ENCODE peak calls at places on chromosomes 4 and X, in eight cellular contexts. One of them, this sample, is unnamed.

GRCh38 chr4:44145868-44146267 is 302.7 kb downstream of the KCTD8 start:
- DNase-seq in hepatocyte: no peak
- DNase-seq in transverse colon: no peak
- DNase-seq in astrocyte: peak
- DNase-seq in psoas muscle: no peak
- DNase-seq in PC-3: peak
- DNase-seq in mammary epithelial cell: peak
- DNase-seq in testis: no peak
- DNase-seq in this sample: peak

GRCh38 chr4:183987987-183988392 is 82.9 kb downstream of the STOX2 start:
- DNase-seq in transverse colon: peak
- DNase-seq in mammary epithelial cell: peak
- DNase-seq in hepatocyte: peak
- DNase-seq in PC-3: peak
- DNase-seq in astrocyte: peak
- DNase-seq in testis: peak
- DNase-seq in psoas muscle: peak
- DNase-seq in this sample: peak

GRCh38 chrX:65926095-65927019 is 113.5 kb downstream of the VSIG4 start:
- DNase-seq in hepatocyte: no peak
- DNase-seq in PC-3: no peak
- DNase-seq in mammary epithelial cell: no peak
- DNase-seq in astrocyte: no peak
- DNase-seq in testis: no peak
- DNase-seq in transverse colon: peak
- DNase-seq in psoas muscle: no peak
- DNase-seq in this sample: no peak

GRCh38 chr4:3765271-3766206 is 646 bp upstream of the ADRA2C start:
- DNase-seq in hepatocyte: peak
- DNase-seq in PC-3: peak
- DNase-seq in psoas muscle: peak
- DNase-seq in astrocyte: peak
- DNase-seq in mammary epithelial cell: peak
- DNase-seq in testis: peak
- DNase-seq in transverse colon: no peak
- DNase-seq in this sample: no peak

GRCh38 chr4:5381981-5382441 is 326.3 kb downstream of the EVC2 start:
- DNase-seq in astrocyte: peak
- DNase-seq in mammary epithelial cell: no peak
- DNase-seq in PC-3: peak
- DNase-seq in transverse colon: no peak
- DNase-seq in hepatocyte: no peak
- DNase-seq in testis: no peak
- DNase-seq in psoas muscle: no peak
- DNase-seq in this sample: no peak

GRCh38 chr4:117400039-117400835 is 314.9 kb upstream of the TRAM1L1 start:
- DNase-seq in testis: no peak
- DNase-seq in PC-3: peak
- DNase-seq in mammary epithelial cell: peak
- DNase-seq in hepatocyte: no peak
- DNase-seq in transverse colon: no peak
- DNase-seq in astrocyte: peak
- DNase-seq in psoas muscle: no peak
- DNase-seq in this sample: no peak

GRCh38 chrX:75113664-75114063 is 42.4 kb downstream of the ABCB7 start:
- DNase-seq in PC-3: no peak
- DNase-seq in hepatocyte: no peak
- DNase-seq in psoas muscle: no peak
- DNase-seq in testis: no peak
- DNase-seq in mammary epithelial cell: no peak
- DNase-seq in astrocyte: no peak
- DNase-seq in transverse colon: no peak
- DNase-seq in this sample: no peak

GRCh38 chrX:116873678-116874077 is 410.9 kb upstream of the CT83 start:
- DNase-seq in hepatocyte: no peak
- DNase-seq in transverse colon: no peak
- DNase-seq in PC-3: peak
- DNase-seq in testis: no peak
- DNase-seq in astrocyte: peak
- DNase-seq in psoas muscle: no peak
- DNase-seq in mammary epithelial cell: peak
- DNase-seq in this sample: peak

GRCh38 chr4:115687356-115687755 is 573.9 kb upstream of the NDST4 start:
- DNase-seq in PC-3: no peak
- DNase-seq in testis: no peak
- DNase-seq in astrocyte: no peak
- DNase-seq in mammary epithelial cell: no peak
- DNase-seq in transverse colon: no peak
- DNase-seq in hepatocyte: no peak
- DNase-seq in psoas muscle: no peak
- DNase-seq in this sample: no peak

GRCh38 chr4:13778367-13778766 is 150.8 kb upstream of the BOD1L1 start:
- DNase-seq in transverse colon: no peak
- DNase-seq in mammary epithelial cell: no peak
- DNase-seq in hepatocyte: no peak
- DNase-seq in PC-3: no peak
- DNase-seq in psoas muscle: no peak
- DNase-seq in astrocyte: no peak
- DNase-seq in testis: no peak
- DNase-seq in this sample: no peak

DNA sequence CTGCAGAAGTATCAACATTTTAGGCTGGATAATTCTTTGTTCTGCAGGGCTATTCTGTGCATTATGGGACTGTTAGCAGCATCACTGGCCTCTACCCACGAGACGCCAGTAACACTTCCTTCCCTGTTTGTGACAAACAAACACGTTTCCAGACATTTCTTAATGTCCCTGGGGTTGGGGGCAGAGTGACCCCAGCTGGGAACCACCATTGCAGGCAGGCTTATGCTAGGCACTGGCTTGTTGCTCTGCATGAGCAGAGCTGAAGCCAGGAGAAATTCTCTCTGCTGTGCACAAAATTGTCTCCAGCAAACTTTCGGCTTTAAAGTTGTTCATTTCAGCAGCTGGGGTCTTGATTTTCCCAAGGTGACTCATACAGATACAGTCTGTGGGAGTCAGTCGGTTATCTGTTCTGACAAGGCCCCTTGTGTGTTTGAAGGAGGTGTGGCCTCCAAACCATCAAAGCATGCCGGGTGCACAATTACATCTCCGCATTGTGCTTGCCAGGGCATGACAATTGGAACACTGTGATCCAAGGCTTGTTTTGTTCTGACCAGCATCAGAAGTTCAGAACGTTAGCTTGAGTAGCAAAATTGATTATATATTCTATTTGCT is 156.4 kb upstream of the BOD1L1 start:
- DNase-seq in testis: peak
- DNase-seq in astrocyte: peak
- DNase-seq in transverse colon: no peak
- DNase-seq in psoas muscle: no peak
- DNase-seq in PC-3: no peak
- DNase-seq in mammary epithelial cell: peak
- DNase-seq in hepatocyte: peak
- DNase-seq in this sample: no peak
- H3K27ac ChIP-seq in testis: peak
- H3K27ac ChIP-seq in astrocyte: no peak
- H3K27ac ChIP-seq in transverse colon: no peak
- H3K27ac ChIP-seq in psoas muscle: no peak
- H3K27ac ChIP-seq in PC-3: no peak
- H3K27ac ChIP-seq in mammary epithelial cell: no peak
- H3K27ac ChIP-seq in hepatocyte: no peak
- H3K27ac ChIP-seq in this sample: no peak

GRCh38 chr4:6687947-6688878 is 5.5 kb upstream of the S100P start:
- DNase-seq in hepatocyte: peak
- DNase-seq in PC-3: peak
- DNase-seq in transverse colon: no peak
- DNase-seq in astrocyte: no peak
- DNase-seq in psoas muscle: no peak
- DNase-seq in mammary epithelial cell: no peak
- DNase-seq in testis: no peak
- DNase-seq in this sample: no peak
- H3K27ac ChIP-seq in hepatocyte: peak
- H3K27ac ChIP-seq in PC-3: peak
- H3K27ac ChIP-seq in transverse colon: peak
- H3K27ac ChIP-seq in astrocyte: peak
- H3K27ac ChIP-seq in psoas muscle: no peak
- H3K27ac ChIP-seq in mammary epithelial cell: peak
- H3K27ac ChIP-seq in testis: no peak
- H3K27ac ChIP-seq in this sample: peak

GRCh38 chr4:148021706-148022105 is 289.8 kb downstream of the ARHGAP10 start:
- DNase-seq in hepatocyte: no peak
- DNase-seq in mammary epithelial cell: no peak
- DNase-seq in testis: no peak
- DNase-seq in transverse colon: no peak
- DNase-seq in PC-3: no peak
- DNase-seq in psoas muscle: no peak
- DNase-seq in astrocyte: no peak
- DNase-seq in this sample: no peak

GRCh38 chr4:148015468-148015867 is 283.6 kb downstream of the ARHGAP10 start:
- DNase-seq in hepatocyte: no peak
- DNase-seq in mammary epithelial cell: no peak
- DNase-seq in transverse colon: no peak
- DNase-seq in PC-3: no peak
- DNase-seq in astrocyte: no peak
- DNase-seq in testis: no peak
- DNase-seq in psoas muscle: no peak
- DNase-seq in this sample: no peak

GRCh38 chr4:148017801-148018200 is 285.9 kb downstream of the ARHGAP10 start:
- DNase-seq in transverse colon: no peak
- DNase-seq in PC-3: no peak
- DNase-seq in hepatocyte: no peak
- DNase-seq in mammary epithelial cell: no peak
- DNase-seq in astrocyte: peak
- DNase-seq in testis: no peak
- DNase-seq in psoas muscle: no peak
- DNase-seq in this sample: no peak

GRCh38 chr4:148015058-148015457 is 283.2 kb downstream of the ARHGAP10 start:
- DNase-seq in hepatocyte: no peak
- DNase-seq in psoas muscle: no peak
- DNase-seq in testis: no peak
- DNase-seq in PC-3: no peak
- DNase-seq in astrocyte: peak
- DNase-seq in transverse colon: no peak
- DNase-seq in mammary epithelial cell: no peak
- DNase-seq in this sample: no peak

DNA sequence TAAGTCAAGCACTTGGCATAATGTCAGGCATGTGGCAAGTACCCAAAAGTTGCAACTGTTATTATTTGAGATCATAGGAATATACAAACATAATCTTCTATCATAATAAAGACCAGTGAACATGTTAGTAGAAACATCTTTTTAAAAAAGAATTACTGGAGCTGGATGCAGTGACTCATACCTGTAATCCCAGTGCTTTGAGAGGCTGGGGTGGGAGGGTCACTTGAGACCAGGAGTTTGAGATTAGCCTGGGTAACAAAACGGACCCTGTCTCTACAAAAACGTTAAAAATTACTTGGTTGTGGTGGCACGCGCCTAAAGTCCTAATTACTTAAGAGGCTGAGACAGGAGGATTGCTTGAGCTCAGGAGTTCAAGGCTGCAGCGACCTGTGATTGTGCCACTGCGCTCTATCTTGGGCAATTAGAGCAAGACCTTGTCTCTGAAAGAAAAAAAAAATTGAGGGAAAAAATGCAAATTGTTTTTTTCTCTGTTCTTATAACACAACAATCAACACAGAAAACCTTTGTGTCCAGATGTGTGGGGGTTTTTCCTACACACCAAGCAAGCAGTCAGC is 284.3 kb downstream of the ARHGAP10 start:
- DNase-seq in hepatocyte: no peak
- DNase-seq in mammary epithelial cell: no peak
- DNase-seq in transverse colon: no peak
- DNase-seq in astrocyte: no peak
- DNase-seq in psoas muscle: no peak
- DNase-seq in PC-3: no peak
- DNase-seq in testis: no peak
- DNase-seq in this sample: no peak
- H3K27ac ChIP-seq in hepatocyte: no peak
- H3K27ac ChIP-seq in mammary epithelial cell: no peak
- H3K27ac ChIP-seq in transverse colon: no peak
- H3K27ac ChIP-seq in astrocyte: no peak
- H3K27ac ChIP-seq in psoas muscle: peak
- H3K27ac ChIP-seq in PC-3: no peak
- H3K27ac ChIP-seq in testis: no peak
- H3K27ac ChIP-seq in this sample: no peak

DNA sequence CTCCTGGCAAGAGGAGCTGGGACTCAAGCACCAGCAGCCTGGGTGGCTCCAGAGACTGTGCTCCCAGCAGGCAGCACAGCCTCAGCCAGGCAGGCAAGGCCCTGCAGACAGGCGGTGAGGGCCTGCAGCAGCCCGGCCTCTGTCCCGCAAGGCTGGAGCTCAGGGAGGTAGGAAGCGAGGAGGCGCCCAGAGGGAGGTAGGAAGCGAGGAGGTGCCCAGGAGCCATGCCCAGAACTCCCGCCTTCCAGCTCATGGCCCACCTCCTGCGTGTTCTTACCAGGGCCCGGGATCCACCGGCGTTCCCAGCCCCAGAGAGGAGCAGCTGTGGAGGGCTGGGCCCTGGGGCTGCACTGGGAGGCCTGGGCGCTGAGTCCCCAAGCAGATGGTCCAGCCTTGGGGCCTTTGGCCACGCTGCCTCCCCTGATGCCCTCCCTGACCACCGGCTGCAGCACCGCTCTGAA is 133.1 kb downstream of the HMX1 start:
- DNase-seq in psoas muscle: no peak
- DNase-seq in astrocyte: no peak
- DNase-seq in testis: no peak
- DNase-seq in transverse colon: no peak
- DNase-seq in PC-3: no peak
- DNase-seq in hepatocyte: no peak
- DNase-seq in mammary epithelial cell: no peak
- DNase-seq in this sample: no peak
- H3K27ac ChIP-seq in psoas muscle: no peak
- H3K27ac ChIP-seq in astrocyte: no peak
- H3K27ac ChIP-seq in testis: no peak
- H3K27ac ChIP-seq in transverse colon: no peak
- H3K27ac ChIP-seq in PC-3: no peak
- H3K27ac ChIP-seq in hepatocyte: no peak
- H3K27ac ChIP-seq in mammary epithelial cell: no peak
- H3K27ac ChIP-seq in this sample: no peak

This sample was measured in epithelial cell of prostate.